ENCODE peak calls at places on chromosomes 7 and 10, in seven cellular contexts. H is GM12878, U is HepG2, Y is transverse colon, V is GM12891, Z is H1, B is prostate gland. T is an unnamed sample.
A peak's percentile ranks its signal among the peaks of the same experiment; 100 is the strongest.

GRCh38 chr10:43077421-43078171 is 727 bp downstream of the RET start:
- DNase-seq in H (no peak), U (no peak), V (no peak), Z (no peak), Y (no peak), B (no peak), T (no peak)

GRCh38 chr10:132705173-132705572 is 80.8 kb downstream of the NKX6-2 start:
- DNase-seq in U (no peak), Z (no peak), H (no peak), B (no peak), Y (no peak), V (no peak), T (no peak)

GRCh38 chr7:7719235-7719634 is 828 bp upstream of the RPA3 start:
- DNase-seq in V (peak; percentile 32), Y (peak; percentile 18), Z (no peak), B (peak; percentile 44), H (peak; percentile 77), U (peak; percentile 37), T (no peak)

GRCh38 chr10:75127481-75127880 is 16.0 kb downstream of the SAMD8 start:
- DNase-seq in V (no peak), U (no peak), Z (no peak), Y (no peak), H (no peak), B (no peak), T (no peak)

GRCh38 chr7:139490130-139490529 is 6.7 kb upstream of the KLRG2 start:
- DNase-seq in V (no peak), B (peak; percentile 58), H (no peak), Y (peak; percentile 13), U (no peak), Z (no peak), T (no peak)

GRCh38 chr10:11328264-11329054 is 283.0 kb downstream of the USP6NL start:
- DNase-seq in H (no peak), U (no peak), Z (no peak), Y (no peak), V (no peak), B (no peak), T (no peak)

GRCh38 chr10:16944961-16945360 is 127.7 kb upstream of the RSU1 start:
- DNase-seq in Z (no peak), H (no peak), Y (no peak), B (no peak), V (no peak), U (no peak), T (no peak)

GRCh38 chr7:16129431-16130126 is 291.8 kb downstream of the CRPPA start:
- DNase-seq in Z (no peak), U (no peak), H (no peak), Y (no peak), V (no peak), B (no peak), T (no peak)

DNA sequence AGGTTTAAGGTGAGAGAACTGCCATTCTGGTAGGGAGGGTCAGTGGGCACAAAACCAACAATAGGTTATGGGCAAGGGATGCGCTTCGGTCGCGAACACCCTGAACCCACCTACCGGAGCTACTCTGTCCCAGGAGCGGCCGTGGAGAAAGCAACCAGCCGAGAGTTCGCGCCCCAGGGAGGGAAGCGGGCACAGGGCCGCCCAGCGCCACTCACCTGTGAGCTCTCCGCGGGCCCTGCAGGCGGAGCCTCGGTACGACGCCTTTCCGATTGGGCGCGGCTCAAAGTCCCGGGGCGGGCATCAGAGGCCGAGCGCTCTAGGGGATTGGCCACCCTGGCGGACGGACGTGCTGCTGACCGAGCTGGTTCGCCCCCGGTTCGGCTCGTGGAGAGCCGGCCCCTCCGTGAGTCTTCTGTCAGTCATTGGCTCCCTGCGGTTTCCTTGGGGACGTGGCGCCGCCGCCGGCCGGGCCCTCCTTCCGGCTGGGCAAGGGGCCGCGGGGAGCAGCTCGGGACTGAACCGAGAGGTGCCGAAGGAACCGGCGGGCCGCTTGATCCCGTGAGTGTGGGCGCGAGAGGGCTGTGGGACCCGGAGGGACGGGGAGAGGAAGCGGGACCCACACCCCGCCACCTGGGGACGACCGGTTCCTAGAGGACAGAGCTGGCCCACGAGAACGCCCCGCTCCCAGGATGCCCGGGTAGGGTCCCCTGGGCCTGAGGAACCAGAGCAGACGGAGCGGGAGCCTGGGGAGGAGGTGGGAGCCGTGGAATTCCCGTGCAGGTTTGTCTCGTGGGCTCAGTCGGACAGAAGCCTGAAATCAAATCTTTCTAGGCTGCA is at the start of gene ENTPD7:
- DNase-seq in U (peak; percentile 93), Z (peak; percentile 94), V (peak; percentile 97), H (peak; percentile 85), B (peak; percentile 96), Y (peak; percentile 97), T (no peak)
- TF ChIP-seq POLR2AphosphoS5 in U (peak; percentile 78), Z (no peak), V (peak; percentile 21), H (peak; percentile 42), B (peak; percentile 88), Y (no peak), T (peak; percentile 28)

GRCh38 chr7:32587431-32587948 is 92.2 kb downstream of the AVL9 start:
- DNase-seq in B (no peak), U (peak; percentile 76), Z (no peak), Y (no peak), H (no peak), V (no peak), T (no peak)
- TF ChIP-seq POLR2AphosphoS5 in B (no peak), U (no peak), Z (no peak), Y (no peak), H (no peak), V (no peak), T (no peak)

GRCh38 chr10:6072215-6072941 is 10.2 kb upstream of the IL2RA start:
- DNase-seq in B (no peak), U (no peak), H (no peak), V (peak; percentile 28), Y (no peak), Z (no peak), T (no peak)
- TF ChIP-seq POLR2AphosphoS5 in B (no peak), U (no peak), H (peak; percentile 39), V (no peak), Y (no peak), Z (no peak), T (no peak)

DNA sequence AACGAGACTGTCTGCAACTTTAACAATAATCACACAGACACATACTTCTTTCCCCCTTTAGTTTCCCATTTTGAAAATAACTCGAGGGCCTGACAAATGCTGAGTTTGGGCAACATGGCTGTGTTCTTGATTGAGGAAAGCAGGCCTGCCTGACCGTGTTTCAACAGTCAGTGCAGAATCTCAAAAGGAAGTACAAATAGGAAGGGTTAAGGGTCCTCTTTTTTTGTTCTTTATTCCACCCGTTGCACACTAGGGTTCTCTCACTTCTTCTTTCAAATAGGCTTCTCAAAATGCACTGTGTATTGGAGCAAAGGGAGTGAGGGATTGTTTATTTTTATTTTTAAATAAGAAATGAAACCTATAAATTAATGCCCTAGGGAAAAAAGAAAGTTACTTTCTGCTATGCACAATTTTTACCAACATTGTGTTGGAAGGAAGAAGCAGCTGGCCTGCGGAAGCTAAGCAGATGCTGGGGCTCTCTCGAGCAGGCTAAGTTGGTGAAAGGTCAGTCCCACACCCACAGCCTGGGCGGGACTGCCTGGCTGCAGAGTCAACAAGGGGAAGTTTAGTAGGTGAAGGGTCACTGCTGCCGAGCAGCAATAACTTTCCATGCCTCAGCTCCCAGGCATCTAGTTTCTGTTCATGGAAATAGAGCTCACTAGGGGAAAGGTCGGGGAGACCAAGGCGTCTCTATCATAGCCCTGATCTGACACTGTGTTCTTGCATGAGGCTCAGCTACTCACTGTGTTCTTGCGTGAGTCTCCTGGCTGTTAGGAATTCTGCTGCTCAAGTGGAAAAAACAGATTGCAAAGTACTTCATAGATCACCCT is 12.2 kb upstream of the PDK4 start:
- DNase-seq in U (peak; percentile 88), Y (peak; percentile 96), H (peak; percentile 47), B (peak; percentile 75), V (no peak), Z (no peak), T (no peak)
- TF ChIP-seq POLR2AphosphoS5 in U (no peak), Y (peak; percentile 97), H (no peak), B (peak; percentile 91), V (no peak), Z (peak; percentile 34), T (no peak)

DNA sequence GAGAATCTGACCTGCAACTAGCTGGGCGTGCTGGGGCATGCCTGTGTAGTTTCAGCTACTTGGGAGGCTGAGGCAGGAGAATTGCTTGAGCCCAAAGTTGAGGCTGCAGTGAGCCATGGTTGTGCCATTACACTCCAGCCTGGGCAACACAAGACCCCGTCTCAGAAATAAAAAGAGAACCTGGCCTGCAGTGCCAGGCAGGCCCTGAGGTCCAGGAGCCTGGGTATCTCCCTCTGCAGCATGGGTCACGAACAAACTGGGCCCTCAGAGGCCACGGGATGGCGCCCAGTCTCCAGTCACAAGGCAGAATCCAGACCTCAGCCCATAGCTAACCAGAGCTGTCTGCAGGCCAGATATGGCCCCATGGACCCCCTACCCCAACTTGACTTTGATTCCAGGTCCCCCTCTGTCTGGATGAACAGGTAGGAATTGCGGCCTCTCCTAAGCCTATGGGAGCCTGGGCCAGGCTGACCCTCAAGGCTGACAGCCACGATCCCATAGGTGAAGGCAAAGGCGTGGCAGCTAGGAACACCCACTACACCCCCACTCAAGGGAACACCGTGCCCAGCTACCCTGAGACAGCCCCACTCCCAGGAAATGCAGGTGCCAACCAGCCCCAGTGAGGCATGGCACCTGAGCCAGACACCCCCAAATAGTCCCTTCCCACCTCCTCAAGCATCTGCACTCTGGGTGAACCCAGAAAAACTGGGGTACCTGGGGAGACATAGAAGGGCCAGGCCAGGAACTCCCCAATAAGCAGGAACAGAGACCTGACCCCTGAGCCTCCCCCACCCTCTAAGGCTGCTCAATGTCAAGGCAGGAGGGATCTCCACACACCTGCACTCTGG is 102.8 kb upstream of the TNRC18 start:
- DNase-seq in Z (no peak), V (no peak), U (peak; percentile 57), B (peak; percentile 44), H (no peak), Y (peak; percentile 70), T (no peak)
- TF ChIP-seq POLR2AphosphoS5 in Z (peak; percentile 95), V (peak; percentile 98), U (peak; percentile 75), B (no peak), H (peak; percentile 83), Y (peak; percentile 91), T (peak; percentile 71)

T was measured in SK-N-MC.